ENCODE peak calls at places on chromosomes 16 and 17, in four cellular contexts. H is K562, F is GM12878, I is GM12891. W is an unnamed sample.

GRCh38 chr16:48126801-48127644 is 28.8 kb downstream of the ABCC12 start:
- DNase-seq in H (no peak), I (no peak), F (no peak), W (no peak)

GRCh38 chr17:17070931-17071330 is 28.7 kb downstream of the MPRIP start:
- DNase-seq in H (no peak), F (no peak), I (no peak), W (no peak)

GRCh38 chr16:4957420-4957719 is 760 bp upstream of the SEC14L5 start:
- DNase-seq in F (no peak), I (no peak), H (no peak), W (no peak)

GRCh38 chr17:49784636-49785035 is 3.8 kb upstream of the KAT7 start:
- DNase-seq in H (no peak), I (no peak), F (no peak), W (no peak)

GRCh38 chr17:35931794-35932419 is 1.3 kb upstream of the RDM1 start:
- DNase-seq in I (no peak), H (no peak), F (no peak), W (no peak)

GRCh38 chr16:10162981-10163380 is 19.2 kb downstream of the GRIN2A start:
- DNase-seq in I (no peak), H (no peak), F (no peak), W (no peak)

GRCh38 chr17:80816241-80817103 is 175.2 kb upstream of the CHMP6 start:
- DNase-seq in F (no peak), I (no peak), H (no peak), W (no peak)

GRCh38 chr17:44279586-44280344 is 11.8 kb upstream of the SLC4A1 start:
- DNase-seq in H (peak; percentile 80), I (no peak), F (peak; percentile 66), W (peak; percentile 36)

GRCh38 chr17:48352630-48353029 is 77.4 kb downstream of the SKAP1 start:
- DNase-seq in I (no peak), F (no peak), H (no peak), W (no peak)

GRCh38 chr17:19940722-19941464 is 36.7 kb downstream of the AKAP10 start:
- DNase-seq in F (no peak), H (no peak), I (no peak), W (no peak)

GRCh38 chr17:7068268-7068667 is 11.8 kb downstream of the CLEC10A start:
- DNase-seq in H (no peak), I (no peak), F (no peak), W (no peak)

GRCh38 chr17:81003711-81004335 is 12.2 kb downstream of the CHMP6 start:
- DNase-seq in H (peak; percentile 87), I (peak; percentile 32), F (no peak), W (no peak)

GRCh38 chr16:57127037-57127763 is 34.8 kb downstream of the CPNE2 start:
- DNase-seq in H (no peak), I (no peak), F (peak; percentile 42), W (no peak)

GRCh38 chr16:2156025-2156848 is 655 bp downstream of the TRAF7 start:
- DNase-seq in H (peak; percentile 30), I (no peak), F (no peak), W (peak; percentile 66)

GRCh38 chr16:76303637-76304314 is 26.6 kb downstream of the CNTNAP4 start:
- DNase-seq in F (no peak), I (no peak), H (no peak), W (no peak)

GRCh38 chr16:2033057-2033911 is 6.6 kb downstream of the NHERF2 start:
- DNase-seq in I (no peak), H (peak; percentile 70), F (no peak), W (no peak)

GRCh38 chr16:56558024-56558747 is 6.7 kb upstream of the MT4 start:
- DNase-seq in H (no peak), F (no peak), I (no peak), W (no peak)

GRCh38 chr16:678858-679807 is 1.1 kb upstream of the STUB1 start:
- DNase-seq in H (peak; percentile 83), I (no peak), F (no peak), W (peak; percentile 55)

GRCh38 chr17:68196394-68197090 is 51.3 kb upstream of the AMZ2 start:
- DNase-seq in I (no peak), H (no peak), F (no peak), W (no peak)

GRCh38 chr16:69495821-69496220 is 69.9 kb upstream of the NFAT5 start:
- DNase-seq in F (no peak), H (no peak), I (no peak), W (no peak)

GRCh38 chr17:82979718-82980117 is 99.7 kb upstream of the METRNL start:
- DNase-seq in F (no peak), I (peak; percentile 2), H (no peak), W (no peak)

DNA sequence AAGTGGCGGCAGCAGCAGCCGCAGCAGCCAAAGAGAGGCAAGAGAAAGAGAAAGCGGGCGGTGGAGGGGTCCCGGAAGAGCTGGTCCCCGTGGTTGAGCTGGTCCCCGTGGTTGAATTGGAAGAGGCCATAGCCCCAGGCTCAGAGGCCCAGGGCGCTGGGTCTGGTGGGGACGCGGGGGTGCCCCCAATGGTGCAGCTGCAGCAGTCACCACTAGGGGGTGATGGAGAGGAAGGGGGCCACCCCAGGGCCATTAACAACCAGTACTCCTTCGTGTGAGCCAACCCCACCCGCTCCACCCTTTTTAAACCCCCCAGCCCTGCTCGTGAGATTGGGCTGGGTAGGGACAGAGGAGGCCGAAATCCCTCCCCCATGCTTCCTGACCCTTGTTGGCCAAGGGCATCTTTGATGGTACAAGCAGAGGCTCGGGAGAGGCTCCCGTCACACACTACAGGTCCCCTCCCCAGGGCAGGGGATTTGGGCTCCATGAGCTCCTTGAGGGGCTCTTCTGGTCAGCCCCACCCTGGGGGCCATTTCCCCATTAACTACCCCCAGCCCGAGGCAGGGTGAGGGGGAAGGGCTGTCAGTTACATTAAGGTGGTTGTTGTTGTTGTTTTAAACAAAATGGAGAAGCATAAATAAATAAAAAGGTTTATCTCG is 4.6 kb upstream of the ATP2A1 start:
- DNase-seq in I (peak; percentile 82), H (peak; percentile 80), F (no peak), W (peak; percentile 49)
- TF ChIP-seq SPI1 in I (no peak), H (no peak), F (no peak), W (no peak)

DNA sequence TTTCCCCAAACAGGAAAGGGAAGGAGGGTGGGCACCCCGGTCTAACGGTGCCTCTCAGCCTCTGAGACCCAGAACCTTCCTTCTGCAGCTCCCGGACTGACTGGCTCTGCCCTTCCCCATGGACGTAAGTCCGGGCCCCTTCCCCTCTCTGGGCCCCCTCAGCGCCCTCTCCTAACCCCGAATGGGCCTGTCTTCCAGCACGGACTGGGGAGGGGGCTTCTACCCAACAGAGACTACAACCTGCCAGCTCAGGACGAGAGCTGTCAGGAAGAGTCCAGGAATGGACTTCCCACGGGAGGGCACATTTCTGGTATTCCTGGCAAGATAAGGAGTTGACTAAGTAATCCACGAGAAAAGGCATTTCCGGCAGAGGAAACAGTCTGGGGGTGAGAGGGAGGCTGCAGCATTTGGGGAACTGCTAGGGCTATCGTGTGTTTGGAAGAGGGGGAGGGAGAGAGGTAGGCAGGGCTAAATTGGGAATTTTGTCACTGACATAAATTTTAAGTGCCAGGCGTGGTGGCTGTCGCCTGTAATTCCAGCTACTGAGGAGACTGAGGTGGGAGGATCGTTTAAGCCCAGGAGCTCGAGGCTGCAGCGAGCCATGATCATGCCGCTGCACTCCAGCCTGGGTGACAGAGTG is 12.1 kb upstream of the ALDOA start:
- DNase-seq in I (no peak), F (no peak), H (no peak), W (no peak)
- TF ChIP-seq SPI1 in I (no peak), F (no peak), H (peak; percentile 79), W (peak; percentile 49)

DNA sequence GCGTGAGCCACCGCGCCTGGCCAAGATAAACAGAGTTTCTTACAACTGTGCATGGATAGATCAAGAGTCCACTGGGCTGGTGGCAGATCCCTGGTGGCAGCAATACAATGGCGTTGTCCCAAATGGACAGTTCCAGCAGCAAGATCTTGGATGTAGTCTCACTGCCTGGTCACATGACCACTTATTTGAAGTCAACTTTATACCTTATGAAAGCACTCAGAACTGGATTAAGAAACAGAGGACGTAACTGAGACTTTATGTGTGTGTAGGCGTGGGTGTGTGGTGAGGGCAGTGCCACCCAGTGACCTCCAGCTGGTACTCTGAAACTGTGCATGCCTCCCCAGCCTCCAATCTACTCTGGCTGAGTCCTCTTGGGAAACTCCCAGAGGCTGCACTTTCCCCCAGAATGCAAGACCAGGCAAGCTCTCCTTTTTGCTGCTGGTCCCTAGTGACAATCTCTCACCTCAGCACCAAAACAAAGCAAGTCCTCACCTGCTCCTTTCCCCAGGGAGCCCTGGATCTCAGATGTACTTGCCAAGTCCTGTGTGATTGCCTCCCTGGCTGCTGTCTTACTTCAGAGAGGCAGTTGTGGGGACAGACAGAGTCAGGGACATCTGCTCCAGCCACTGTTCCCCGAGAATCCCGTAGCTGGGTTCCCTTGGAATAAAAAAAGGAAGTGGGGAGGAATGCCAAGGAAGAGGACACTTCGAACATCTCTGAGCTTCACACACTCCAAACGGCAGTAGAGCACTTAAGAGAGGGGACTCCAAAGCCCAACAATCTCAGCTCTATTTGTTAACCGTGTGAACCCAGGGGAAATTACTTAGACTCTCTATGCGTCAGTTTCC is 11.7 kb upstream of the ST6GALNAC2 start:
- DNase-seq in H (no peak), I (no peak), F (peak; percentile 50), W (peak; percentile 32)
- TF ChIP-seq SPI1 in H (peak; percentile 68), I (no peak), F (peak; percentile 7), W (peak; percentile 49)

GRCh38 chr16:84683691-84684591 is 15.9 kb upstream of the USP10 start:
- DNase-seq in H (no peak), I (no peak), F (no peak), W (no peak)
- TF ChIP-seq SPI1 in H (no peak), I (no peak), F (no peak), W (no peak)

GRCh38 chr16:66070140-66070887 is 296.2 kb upstream of the CDH5 start:
- DNase-seq in F (no peak), H (no peak), I (no peak), W (no peak)
- TF ChIP-seq SPI1 in F (no peak), H (no peak), I (no peak), W (no peak)

DNA sequence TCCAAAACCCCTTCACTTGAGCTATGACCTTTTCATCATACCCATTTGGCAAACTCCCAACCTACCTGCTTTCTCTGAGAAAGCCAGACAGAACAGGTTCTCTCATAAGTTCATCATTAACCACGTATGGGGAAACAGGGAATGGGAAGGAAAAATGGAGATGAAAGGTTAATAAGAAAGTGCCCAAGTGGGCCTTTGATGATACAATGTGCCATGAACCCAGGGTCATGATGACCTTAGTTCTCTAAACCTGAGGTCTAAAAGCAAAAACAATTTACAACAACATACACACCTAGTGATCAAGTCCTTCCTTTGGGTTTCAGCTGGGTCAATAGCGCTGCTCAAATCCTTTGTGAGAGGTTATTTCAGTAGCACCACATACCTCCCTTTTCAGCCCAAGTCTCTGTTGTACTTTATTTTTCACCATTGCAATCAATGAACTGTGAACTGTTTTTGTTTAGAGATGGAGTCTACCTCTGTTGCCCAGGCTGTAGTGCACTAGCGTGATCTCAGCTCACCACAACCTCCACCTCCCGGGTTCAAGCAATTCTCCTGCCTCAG is 14.5 kb upstream of the RANGRF start:
- DNase-seq in I (no peak), H (no peak), F (no peak), W (no peak)
- TF ChIP-seq SPI1 in I (no peak), H (no peak), F (no peak), W (no peak)